ENCODE peak calls at places on chromosomes 11 and 22, in five cellular contexts. K is activated CD8-positive, alpha-beta T cell treated with anti-CD3 and anti-CD28 coated beads for 36 hours; V is choroid plexus epithelial cell; X is IMR-90; Z is endothelial cell. C is an unnamed sample.
A peak's percentile ranks its signal among the peaks of the same experiment; 100 is the strongest.

GRCh38 chr11:91163619-91164451 is 941.0 kb upstream of the CHORDC1 start:
- DNase-seq in K (no peak), V (peak; percentile 74), X (peak; percentile 34), Z (no peak), C (no peak)

GRCh38 chr11:130070829-130071205 is 1.1 kb downstream of the APLP2 start:
- DNase-seq in K (no peak), V (peak; percentile 61), X (peak; percentile 36), Z (peak; percentile 36), C (no peak)

GRCh38 chr22:24134090-24134846 is 47.0 kb upstream of the SUSD2 start:
- DNase-seq in K (peak; percentile 87), V (peak; percentile 36), X (no peak), Z (no peak), C (no peak)

GRCh38 chr22:29987143-29987542 is 93.1 kb upstream of the HORMAD2 start:
- DNase-seq in K (no peak), V (no peak), X (no peak), Z (peak; percentile 5), C (no peak)

GRCh38 chr11:69750108-69750850 is 24.9 kb downstream of the FGF4 start:
- DNase-seq in K (no peak), V (no peak), X (no peak), Z (no peak), C (no peak)

GRCh38 chr11:847876-848275 is 5.2 kb downstream of the TSPAN4 start:
- DNase-seq in K (no peak), V (no peak), X (no peak), Z (no peak), C (no peak)

GRCh38 chr22:46457502-46458488 is 79.6 kb downstream of the CELSR1 start:
- DNase-seq in K (no peak), V (peak; percentile 7), X (peak; percentile 64), Z (no peak), C (no peak)

GRCh38 chr11:67606150-67606476 is 623 bp upstream of the NDUFV1 start:
- DNase-seq in K (no peak), V (no peak), X (peak; percentile 41), Z (no peak), C (no peak)

GRCh38 chr22:30249049-30250038 is 2.8 kb upstream of the LIF start:
- DNase-seq in K (no peak), V (no peak), X (no peak), Z (no peak), C (no peak)

GRCh38 chr11:1123970-1124369 is 33.8 kb upstream of the MUC5AC start:
- DNase-seq in K (peak; percentile 25), V (no peak), X (no peak), Z (no peak), C (no peak)

GRCh38 chr22:23675502-23676415 is 15.1 kb upstream of the RGL4 start:
- DNase-seq in K (peak; percentile 22), V (peak; percentile 16), X (no peak), Z (no peak), C (no peak)

GRCh38 chr11:1882265-1883238 is 9.1 kb downstream of the PRR33 start:
- DNase-seq in K (peak; percentile 87), V (peak; percentile 74), X (peak; percentile 41), Z (peak; percentile 89), C (peak; percentile 90)

GRCh38 chr11:23789938-23790371 is 706.9 kb upstream of the LUZP2 start:
- DNase-seq in K (no peak), V (peak; percentile 50), X (peak; percentile 86), Z (no peak), C (no peak)

GRCh38 chr11:910044-910588 is 494 bp downstream of the CHID1 start:
- DNase-seq in K (peak; percentile 59), V (no peak), X (no peak), Z (no peak), C (no peak)

GRCh38 chr11:1236316-1237127 is 13.7 kb downstream of the MUC5B start:
- DNase-seq in K (no peak), V (no peak), X (no peak), Z (no peak), C (peak; percentile 22)

GRCh38 chr11:115168229-115168671 is 336.0 kb downstream of the CADM1 start:
- DNase-seq in K (no peak), V (no peak), X (no peak), Z (no peak), C (no peak)

GRCh38 chr11:111391328-111392124 is 12.5 kb upstream of the POU2AF1 start:
- DNase-seq in K (no peak), V (no peak), X (no peak), Z (no peak), C (no peak)

GRCh38 chr11:113557926-113558325 is 82.7 kb upstream of the DRD2 start:
- DNase-seq in K (no peak), V (no peak), X (no peak), Z (no peak), C (no peak)

GRCh38 chr22:43356881-43357280 is 13.7 kb upstream of the SCUBE1 start:
- DNase-seq in K (no peak), V (no peak), X (no peak), Z (no peak), C (no peak)

GRCh38 chr22:17980638-17981051 is 43.7 kb downstream of the MICAL3 start:
- DNase-seq in K (peak; percentile 64), V (no peak), X (peak; percentile 48), Z (no peak), C (no peak)

GRCh38 chr22:23984430-23984829 is 4.5 kb downstream of the GSTT2 start:
- DNase-seq in K (no peak), V (peak; percentile 35), X (peak; percentile 38), Z (no peak), C (no peak)

GRCh38 chr11:126929186-126930085 is 71.1 kb downstream of the KIRREL3 start:
- DNase-seq in K (no peak), V (no peak), X (peak; percentile 84), Z (no peak), C (no peak)

GRCh38 chr11:26331911-26332571 is at the start of gene ANO3:
- DNase-seq in K (peak; percentile 20), V (peak; percentile 91), X (peak; percentile 73), Z (peak; percentile 94), C (peak; percentile 97)
- TF ChIP-seq CTCF in K (peak; percentile 25), V (peak; percentile 75), X (peak; percentile 47), Z (peak; percentile 74), C (peak; percentile 78)

GRCh38 chr22:26259510-26259909 is 90.2 kb downstream of the SEZ6L start:
- DNase-seq in K (peak; percentile 48), V (peak; percentile 1), X (peak; percentile 8), Z (peak; percentile 68), C (peak; percentile 70)
- TF ChIP-seq CTCF in K (no peak), V (no peak), X (no peak), Z (no peak), C (no peak)

GRCh38 chr11:59012106-59012941 is 73.0 kb downstream of the GLYATL1 start:
- DNase-seq in K (no peak), V (no peak), X (no peak), Z (no peak), C (no peak)

GRCh38 chr11:59010693-59011092 is 71.4 kb downstream of the GLYATL1 start:
- DNase-seq in K (no peak), V (no peak), X (no peak), Z (no peak), C (no peak)

GRCh38 chr11:59011672-59012071 is 72.4 kb downstream of the GLYATL1 start:
- DNase-seq in K (no peak), V (peak; percentile 1), X (no peak), Z (no peak), C (peak; percentile 66)

GRCh38 chr11:59009661-59010060 is 70.4 kb downstream of the GLYATL1 start:
- DNase-seq in K (no peak), V (no peak), X (no peak), Z (no peak), C (no peak)

DNA sequence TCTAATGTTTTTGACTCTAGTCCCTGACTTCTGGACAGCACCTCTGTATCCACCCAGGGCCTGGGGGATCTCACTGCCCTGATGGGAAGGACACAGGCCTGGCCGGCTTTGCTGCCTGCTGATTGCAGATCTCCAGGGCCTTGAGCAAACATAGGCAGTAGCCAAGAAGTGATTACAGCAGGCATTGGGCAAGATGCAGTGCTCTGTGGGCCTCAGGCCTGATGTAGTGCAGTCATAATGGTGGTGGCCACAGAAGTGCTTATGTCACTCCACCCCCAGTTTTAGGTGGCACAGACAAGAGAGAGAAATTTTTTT is 73.2 kb upstream of the GLYATL1B start:
- DNase-seq in K (no peak), V (no peak), X (no peak), Z (no peak), C (no peak)
- TF ChIP-seq CTCF in K (no peak), V (no peak), X (no peak), Z (no peak), C (no peak)

GRCh38 chr11:37002831-37003230 is 404.8 kb upstream of the RAG2 start:
- DNase-seq in K (no peak), V (no peak), X (no peak), Z (no peak), C (no peak)

GRCh38 chr11:37006563-37006962 is 408.5 kb upstream of the RAG2 start:
- DNase-seq in K (no peak), V (no peak), X (no peak), Z (no peak), C (no peak)
- TF ChIP-seq CTCF in K (no peak), V (no peak), X (no peak), Z (no peak), C (no peak)